ENCODE peak calls at places on chromosomes 11 and 22, in eight cellular contexts. S is CD8-positive, alpha-beta memory T cell; Z is A549; J is tibial nerve; X is colonic mucosa; P is GM23248; N is astrocyte; K is thoracic aorta. E is an unnamed sample.
A peak's percentile ranks its signal among the peaks of the same experiment; 100 is the strongest.

GRCh38 chr11:65089621-65090020 is 5.6 kb downstream of the ZFPL1 start:
- DNase-seq in S (no peak), Z (no peak), J (no peak), X (no peak), P (no peak), N (no peak), K (no peak), E (no peak)

GRCh38 chr11:9615031-9615451 is 41.6 kb downstream of the WEE1 start:
- DNase-seq in S (no peak), Z (no peak), J (no peak), X (no peak), P (peak; percentile 40), N (no peak), K (no peak), E (no peak)

GRCh38 chr11:76803023-76803422 is 19.9 kb downstream of the TSKU start:
- DNase-seq in S (no peak), Z (peak; percentile 34), J (no peak), X (peak; percentile 18), P (peak; percentile 72), N (no peak), K (no peak), E (no peak)

GRCh38 chr11:113690619-113691569 is 15.2 kb downstream of the TMPRSS5 start:
- DNase-seq in S (no peak), Z (peak; percentile 84), J (peak; percentile 23), X (peak; percentile 73), P (peak; percentile 91), N (peak; percentile 79), K (no peak), E (peak; percentile 45)

GRCh38 chr11:76087749-76088148 is 118.6 kb downstream of the WNT11 start:
- DNase-seq in S (no peak), Z (no peak), J (no peak), X (no peak), P (no peak), N (no peak), K (no peak), E (no peak)

GRCh38 chr11:47393163-47394049 is 15.0 kb upstream of the SLC39A13 start:
- DNase-seq in S (no peak), Z (no peak), J (no peak), X (no peak), P (peak; percentile 89), N (peak; percentile 57), K (no peak), E (peak; percentile 33)

GRCh38 chr22:38318792-38319773 is 1.9 kb upstream of the CSNK1E start:
- DNase-seq in S (no peak), Z (no peak), J (no peak), X (no peak), P (no peak), N (no peak), K (no peak), E (no peak)

GRCh38 chr11:13205446-13205845 is 72.1 kb upstream of the BMAL1 start:
- DNase-seq in S (no peak), Z (no peak), J (no peak), X (no peak), P (no peak), N (no peak), K (no peak), E (no peak)

GRCh38 chr22:49776053-49776511 is 51.6 kb downstream of the BRD1 start:
- DNase-seq in S (no peak), Z (no peak), J (no peak), X (no peak), P (no peak), N (no peak), K (no peak), E (no peak)

GRCh38 chr11:35289821-35290220 is 129.5 kb downstream of the SLC1A2 start:
- DNase-seq in S (no peak), Z (no peak), J (no peak), X (no peak), P (peak; percentile 76), N (peak; percentile 66), K (no peak), E (no peak)

GRCh38 chr11:37259734-37260133 is 661.7 kb upstream of the RAG2 start:
- DNase-seq in S (no peak), Z (no peak), J (no peak), X (no peak), P (no peak), N (no peak), K (no peak), E (no peak)

DNA sequence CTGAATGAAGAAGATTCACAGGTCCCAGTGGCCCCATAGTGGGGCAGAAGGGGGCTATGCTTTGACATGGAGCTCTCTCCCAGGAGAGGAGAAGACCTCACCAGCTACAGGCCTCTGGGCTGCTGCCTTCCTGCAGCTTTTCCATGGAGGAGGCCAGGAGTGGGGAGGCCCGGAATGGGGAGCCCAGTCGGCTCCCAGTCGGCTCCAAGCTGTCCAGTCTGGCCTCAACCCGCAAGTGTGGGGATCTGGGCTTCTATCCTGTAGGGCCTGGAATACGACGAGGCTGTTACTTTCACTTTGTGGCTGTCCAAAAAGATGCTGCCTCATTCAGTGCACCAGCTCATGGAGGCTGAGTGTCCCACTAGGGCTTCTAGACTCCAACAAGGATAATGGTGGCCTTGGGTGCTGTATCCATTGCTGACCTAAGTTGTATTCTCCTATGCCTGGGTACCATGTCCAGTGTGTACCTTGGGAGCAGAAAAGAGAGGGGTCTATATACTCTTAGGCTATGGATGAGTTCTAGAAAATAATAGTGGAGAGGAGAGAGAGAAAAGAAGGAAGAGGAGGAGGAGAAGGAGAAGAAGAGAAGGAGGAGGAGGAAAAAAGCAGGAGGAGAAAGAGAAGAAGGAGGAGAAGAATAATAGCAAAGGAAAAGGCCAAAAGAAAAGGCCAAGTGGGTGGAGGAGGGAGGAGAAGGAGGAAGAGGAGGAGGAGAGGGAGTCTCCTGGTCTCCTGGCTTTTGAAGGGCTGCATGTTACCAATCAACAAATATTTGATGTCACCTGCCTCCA is 1.1 kb downstream of the MYO18B start:
- DNase-seq in S (no peak), Z (no peak), J (no peak), X (no peak), P (no peak), N (no peak), K (no peak), E (no peak)
- H3K4me3 ChIP-seq in S (no peak overlapping the region), Z (no peak overlapping the region), J (no peak overlapping the region), X (no peak overlapping the region), P (no peak overlapping the region), N (no peak overlapping the region), K (peak overlapping the region; percentile 89), E (no peak overlapping the region)

GRCh38 chr11:105899776-105900175 is 122.3 kb downstream of the MSANTD4 start:
- DNase-seq in S (no peak), Z (no peak), J (no peak), X (no peak), P (no peak), N (no peak), K (no peak), E (no peak)
- H3K27ac ChIP-seq in S (no peak overlapping the region), Z (no peak overlapping the region), J (peak overlapping the region; percentile 16), X (no peak overlapping the region), P (no peak overlapping the region), N (no peak overlapping the region), K (no peak overlapping the region), E (no peak overlapping the region)

DNA sequence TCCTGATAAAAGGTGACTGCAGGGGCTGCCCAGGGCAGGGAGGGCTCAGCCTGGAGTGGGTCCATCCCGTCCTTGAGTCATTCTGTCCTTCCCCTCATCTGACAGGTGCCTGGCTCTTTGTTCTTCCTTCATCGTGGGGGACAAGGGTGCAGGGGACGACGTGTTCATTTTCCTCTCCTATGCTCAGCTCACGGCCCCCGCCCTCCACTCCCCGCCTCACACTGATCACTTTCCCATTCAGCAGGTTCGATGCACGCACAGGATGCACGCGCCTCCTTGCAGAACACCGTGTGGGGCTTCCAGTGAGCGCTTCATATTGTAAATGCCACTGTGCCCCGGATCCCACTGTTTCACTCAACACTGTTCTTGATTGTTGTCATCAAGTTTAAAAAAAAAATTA is 32.7 kb upstream of the SHANK2 start:
- DNase-seq in S (no peak), Z (no peak), J (no peak), X (no peak), P (no peak), N (no peak), K (no peak), E (no peak)
- H3K4me1 ChIP-seq in S (no peaks in the 10 kb centered on the region), Z (peaks cover 25% of the 10 kb centered on the region), J (peaks cover 10% of the 10 kb centered on the region), X (peaks cover 5% of the 10 kb centered on the region), P (peaks cover 21% of the 10 kb centered on the region), N (peaks cover 19% of the 10 kb centered on the region), K (peaks cover 12% of the 10 kb centered on the region), E (peaks cover 5% of the 10 kb centered on the region)

DNA sequence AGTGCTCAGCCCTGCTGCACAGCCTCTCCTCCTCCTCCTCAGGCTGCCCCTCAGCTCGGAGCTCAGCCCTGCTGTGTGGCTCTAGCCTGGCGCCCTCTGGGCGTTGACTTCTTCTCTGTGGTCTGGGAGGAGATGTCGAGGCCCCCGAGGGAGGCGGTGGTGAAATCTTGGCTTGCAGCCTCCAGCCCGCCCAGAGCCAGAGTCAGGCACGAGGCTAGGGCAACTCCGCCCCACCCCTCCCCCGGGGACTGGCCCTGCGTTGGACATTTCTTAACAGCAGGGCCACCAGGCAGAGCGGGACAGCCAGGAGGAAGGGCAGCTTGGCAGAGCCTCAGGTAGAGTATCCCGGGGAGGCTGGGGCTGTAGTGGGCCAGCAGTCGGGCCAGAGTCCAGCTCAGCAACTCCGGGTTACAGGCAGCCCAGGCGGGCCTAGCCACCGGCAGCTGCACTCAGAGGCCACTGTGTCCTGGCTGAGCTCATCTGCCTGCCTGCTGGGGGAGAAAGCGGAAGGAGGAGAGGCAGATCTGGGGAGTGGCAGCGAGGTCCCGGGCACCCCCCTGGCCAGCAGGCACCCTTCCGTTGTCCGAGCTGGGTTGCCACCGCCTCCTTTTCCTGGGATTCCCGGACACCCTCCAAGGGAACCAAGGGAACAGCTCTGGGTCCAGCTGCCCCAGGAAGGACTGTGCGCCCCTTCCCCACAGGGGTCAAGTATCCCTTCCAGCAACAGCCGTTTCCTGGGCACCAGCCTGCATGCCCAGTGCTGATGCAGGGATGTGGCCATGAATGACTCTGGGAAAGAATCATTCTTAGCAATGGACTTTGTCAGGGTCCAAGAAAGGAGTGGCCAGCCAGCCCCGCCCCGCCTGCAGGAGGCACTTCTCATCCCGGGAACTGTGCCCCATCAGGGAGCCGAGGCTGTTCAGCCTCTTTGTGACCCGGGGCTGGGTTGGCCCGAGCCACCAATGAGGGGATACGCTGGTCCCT is at the start of gene ALDH3B1:
- DNase-seq in S (no peak), Z (peak; percentile 97), J (peak; percentile 97), X (peak; percentile 94), P (peak; percentile 95), N (peak; percentile 48), K (peak; percentile 58), E (peak; percentile 67)
- H3K4me3 ChIP-seq in S (no peak within 1 kb of the TSS), Z (peak within 1 kb of the TSS; percentile 66), J (peak within 1 kb of the TSS; percentile 56), X (peak within 1 kb of the TSS; percentile 29), P (peak within 1 kb of the TSS; percentile 80), N (peak within 1 kb of the TSS; percentile 32), K (peak within 1 kb of the TSS; percentile 71), E (no peak within 1 kb of the TSS)

DNA sequence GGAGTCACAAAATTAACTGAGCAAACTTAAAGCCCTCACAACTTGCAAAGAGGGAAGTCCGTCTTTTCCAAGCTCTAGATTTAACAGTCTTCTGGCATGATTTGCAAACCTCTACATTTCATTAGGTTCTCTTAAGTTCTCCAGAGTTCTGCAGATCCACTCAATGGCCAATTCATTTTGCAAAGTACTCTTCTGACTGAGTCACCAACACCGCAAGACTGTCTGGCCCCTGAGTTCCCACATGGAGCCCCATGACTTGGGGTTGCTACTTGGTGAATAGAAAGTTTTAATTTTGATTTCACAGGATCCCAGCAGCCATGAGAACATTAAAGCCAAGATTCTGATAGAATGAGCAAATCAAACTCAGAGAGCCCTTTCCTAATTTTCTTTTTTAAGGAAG is 134.5 kb downstream of the PLEKHA7 start:
- DNase-seq in S (no peak), Z (no peak), J (no peak), X (no peak), P (peak; percentile 18), N (no peak), K (no peak), E (no peak)
- H3K27ac ChIP-seq in S (no peak overlapping the region), Z (no peak overlapping the region), J (peak overlapping the region; percentile 61), X (no peak overlapping the region), P (no peak overlapping the region), N (no peak overlapping the region), K (no peak overlapping the region), E (peak overlapping the region; percentile 16)

GRCh38 chr11:43578346-43579170 is 102.0 kb upstream of the HSD17B12 start:
- DNase-seq in S (no peak), Z (peak; percentile 37), J (no peak), X (no peak), P (peak; percentile 90), N (peak; percentile 40), K (no peak), E (no peak)
- H3K4me1 ChIP-seq in S (peaks cover 16% of the 10 kb centered on the region), Z (peaks cover 39% of the 10 kb centered on the region), J (peaks cover 83% of the 10 kb centered on the region), X (no peaks in the 10 kb centered on the region), P (peaks cover 20% of the 10 kb centered on the region), N (peaks cover 37% of the 10 kb centered on the region), K (peaks cover 48% of the 10 kb centered on the region), E (peaks cover 35% of the 10 kb centered on the region)

E was measured in testis.